ENCODE peak calls at places on chromosomes 5 and 9, in four cellular contexts. E is GM12878, Q is HepG2, D is K562. A is an unnamed sample.
A peak's percentile ranks its signal among the peaks of the same experiment; 100 is the strongest.

GRCh38 chr5:150780180-150780692 is 1.7 kb downstream of the SMIM3 start:
- DNase-seq in E (peak; percentile 81), Q (no peak), D (no peak), A (no peak)

GRCh38 chr5:32522429-32523143 is 62.8 kb upstream of the SUB1 start:
- DNase-seq in E (no peak), Q (no peak), D (no peak), A (no peak)

GRCh38 chr5:73030531-73030930 is 74.7 kb downstream of the FCHO2 start:
- DNase-seq in E (no peak), Q (no peak), D (no peak), A (no peak)

GRCh38 chr9:121915304-121915625 is 177.8 kb downstream of the TTLL11 start:
- DNase-seq in E (no peak), Q (no peak), D (no peak), A (no peak)

GRCh38 chr5:54867310-54867944 is 118.0 kb downstream of the ESM1 start:
- DNase-seq in E (no peak), Q (peak; percentile 22), D (peak; percentile 43), A (peak; percentile 41)

GRCh38 chr9:98994226-98995058 is 50.7 kb downstream of the COL15A1 start:
- DNase-seq in E (no peak), Q (no peak), D (no peak), A (no peak)

GRCh38 chr9:117697046-117697445 is 7.2 kb upstream of the TLR4 start:
- DNase-seq in E (no peak), Q (no peak), D (no peak), A (no peak)

GRCh38 chr5:82278711-82279370 is 687 bp upstream of the RPS23 start:
- DNase-seq in E (no peak), Q (no peak), D (no peak), A (no peak)

GRCh38 chr9:97802276-97802675 is 50.8 kb upstream of the FOXE1 start:
- DNase-seq in E (no peak), Q (peak; percentile 21), D (peak; percentile 27), A (peak; percentile 54)

GRCh38 chr5:148922606-148923005 is 96.2 kb downstream of the ADRB2 start:
- DNase-seq in E (peak; percentile 4), Q (no peak), D (no peak), A (no peak)

GRCh38 chr9:130117816-130118632 is 54.2 kb upstream of the NCS1 start:
- DNase-seq in E (no peak), Q (no peak), D (no peak), A (no peak)

DNA sequence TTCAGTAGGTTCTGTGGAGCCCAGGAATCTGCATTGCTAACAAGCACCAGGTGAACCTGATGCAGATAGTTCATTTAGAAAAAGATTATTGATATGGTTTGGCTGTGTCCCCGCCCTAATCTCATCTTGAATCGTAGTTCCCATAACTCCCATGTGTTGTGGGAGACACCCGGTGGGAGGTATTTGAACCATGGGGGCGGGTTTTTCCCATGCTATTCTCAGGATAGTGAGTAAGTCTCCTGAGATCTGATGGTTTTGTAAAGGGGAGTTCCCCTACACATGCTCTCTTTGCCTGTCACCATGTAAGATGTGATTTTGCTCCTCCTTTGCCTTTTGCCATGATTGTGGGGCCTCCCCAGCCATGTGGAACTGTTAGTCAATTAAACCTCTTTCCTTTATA is 212.0 kb downstream of the RAB3C start:
- DNase-seq in E (peak; percentile 49), Q (no peak), D (no peak), A (no peak)
- TF ChIP-seq CEBPB in E (no peak), Q (no peak), D (no peak), A (no peak)

GRCh38 chr5:170338933-170339779 is 41.6 kb upstream of the LCP2 start:
- DNase-seq in E (no peak), Q (no peak), D (peak; percentile 46), A (no peak)

GRCh38 chr5:170339780-170340167 is 42.2 kb upstream of the LCP2 start:
- DNase-seq in E (no peak), Q (no peak), D (no peak), A (no peak)

GRCh38 chr5:170341545-170341944 is 44.0 kb upstream of the LCP2 start:
- DNase-seq in E (no peak), Q (no peak), D (no peak), A (no peak)

GRCh38 chr5:170343177-170343576 is 45.6 kb upstream of the LCP2 start:
- DNase-seq in E (no peak), Q (no peak), D (no peak), A (no peak)

DNA sequence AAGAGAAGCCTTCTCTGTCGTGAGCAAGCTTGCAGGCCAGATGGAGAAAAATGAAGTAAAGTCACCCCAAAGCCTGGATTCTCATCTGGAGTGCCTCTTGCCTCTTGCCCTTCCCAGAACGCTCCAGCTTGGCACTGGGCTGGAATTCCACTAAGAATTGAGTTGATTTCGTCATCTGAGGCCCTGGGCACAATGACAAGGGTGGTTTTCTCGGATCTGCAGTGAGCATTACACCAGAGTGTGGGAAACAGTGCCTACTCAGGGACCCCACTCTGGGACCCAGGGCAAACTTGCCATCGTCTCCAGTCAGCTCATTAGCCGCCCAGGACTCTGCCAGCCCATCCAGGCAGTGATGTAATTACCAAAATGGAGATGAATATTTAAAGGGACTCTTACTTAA is 44.6 kb upstream of the LCP2 start:
- DNase-seq in E (no peak), Q (no peak), D (no peak), A (no peak)
- TF ChIP-seq CHD4 in E (no peak), Q (no peak), D (no peak), A (no peak)

GRCh38 chr5:77133061-77133758 is 46.1 kb upstream of the ZBED3 start:
- DNase-seq in E (no peak), Q (peak; percentile 45), D (no peak), A (peak; percentile 84)

GRCh38 chr5:77140350-77140749 is 53.3 kb upstream of the ZBED3 start:
- DNase-seq in E (no peak), Q (no peak), D (no peak), A (no peak)

GRCh38 chr5:77144837-77145139 is 57.7 kb upstream of the ZBED3 start:
- DNase-seq in E (no peak), Q (no peak), D (no peak), A (no peak)

GRCh38 chr5:77143998-77144836 is 57.1 kb upstream of the ZBED3 start:
- DNase-seq in E (peak; percentile 13), Q (peak; percentile 42), D (peak; percentile 48), A (peak; percentile 55)

GRCh38 chr5:77138981-77139380 is 51.9 kb upstream of the ZBED3 start:
- DNase-seq in E (no peak), Q (no peak), D (no peak), A (no peak)
- TF ChIP-seq EP300 in E (no peak), Q (no peak), D (no peak), A (no peak)

GRCh38 chr9:134224130-134224826 is 59.9 kb upstream of the RNU6ATAC start:
- DNase-seq in E (no peak), Q (no peak), D (no peak), A (no peak)

GRCh38 chr9:134226221-134226930 is 62.0 kb upstream of the RNU6ATAC start:
- DNase-seq in E (no peak), Q (peak; percentile 83), D (no peak), A (peak; percentile 25)

GRCh38 chr9:134224827-134225154 is 60.4 kb upstream of the RNU6ATAC start:
- DNase-seq in E (no peak), Q (no peak), D (no peak), A (no peak)

GRCh38 chr9:134225186-134225585 is 60.8 kb upstream of the RNU6ATAC start:
- DNase-seq in E (no peak), Q (no peak), D (no peak), A (no peak)

DNA sequence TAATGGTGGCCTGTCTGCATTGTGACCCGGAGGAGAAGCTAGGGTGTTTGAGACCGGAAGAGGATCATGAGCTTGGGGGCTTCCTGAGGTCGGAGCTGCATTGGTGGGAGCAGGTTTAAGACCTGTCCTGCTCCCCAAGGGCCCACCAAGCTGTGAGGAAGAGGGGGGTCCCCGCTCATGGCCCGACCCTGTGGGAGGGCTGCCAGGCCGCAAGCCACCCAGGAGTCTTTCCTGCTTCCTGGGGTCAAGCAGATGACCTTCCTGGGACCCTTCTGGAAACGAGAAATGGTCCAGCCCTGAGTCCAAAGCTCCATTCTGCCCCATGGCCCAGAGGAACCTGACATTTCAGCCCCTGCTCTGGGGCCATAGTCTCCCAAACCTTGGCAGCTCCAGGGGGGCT is 61.5 kb upstream of the RNU6ATAC start:
- DNase-seq in E (no peak), Q (no peak), D (no peak), A (no peak)
- TF ChIP-seq CEBPB in E (no peak), Q (no peak), D (no peak), A (no peak)

GRCh38 chr5:124626053-124626452 is 120.4 kb downstream of the ZNF608 start:
- DNase-seq in E (no peak), Q (no peak), D (no peak), A (no peak)

GRCh38 chr5:124628251-124628650 is 118.2 kb downstream of the ZNF608 start:
- DNase-seq in E (no peak), Q (no peak), D (no peak), A (no peak)

GRCh38 chr5:124627815-124628214 is 118.6 kb downstream of the ZNF608 start:
- DNase-seq in E (no peak), Q (no peak), D (no peak), A (no peak)

GRCh38 chr5:124630767-124631704 is 115.4 kb downstream of the ZNF608 start:
- DNase-seq in E (no peak), Q (no peak), D (no peak), A (no peak)

DNA sequence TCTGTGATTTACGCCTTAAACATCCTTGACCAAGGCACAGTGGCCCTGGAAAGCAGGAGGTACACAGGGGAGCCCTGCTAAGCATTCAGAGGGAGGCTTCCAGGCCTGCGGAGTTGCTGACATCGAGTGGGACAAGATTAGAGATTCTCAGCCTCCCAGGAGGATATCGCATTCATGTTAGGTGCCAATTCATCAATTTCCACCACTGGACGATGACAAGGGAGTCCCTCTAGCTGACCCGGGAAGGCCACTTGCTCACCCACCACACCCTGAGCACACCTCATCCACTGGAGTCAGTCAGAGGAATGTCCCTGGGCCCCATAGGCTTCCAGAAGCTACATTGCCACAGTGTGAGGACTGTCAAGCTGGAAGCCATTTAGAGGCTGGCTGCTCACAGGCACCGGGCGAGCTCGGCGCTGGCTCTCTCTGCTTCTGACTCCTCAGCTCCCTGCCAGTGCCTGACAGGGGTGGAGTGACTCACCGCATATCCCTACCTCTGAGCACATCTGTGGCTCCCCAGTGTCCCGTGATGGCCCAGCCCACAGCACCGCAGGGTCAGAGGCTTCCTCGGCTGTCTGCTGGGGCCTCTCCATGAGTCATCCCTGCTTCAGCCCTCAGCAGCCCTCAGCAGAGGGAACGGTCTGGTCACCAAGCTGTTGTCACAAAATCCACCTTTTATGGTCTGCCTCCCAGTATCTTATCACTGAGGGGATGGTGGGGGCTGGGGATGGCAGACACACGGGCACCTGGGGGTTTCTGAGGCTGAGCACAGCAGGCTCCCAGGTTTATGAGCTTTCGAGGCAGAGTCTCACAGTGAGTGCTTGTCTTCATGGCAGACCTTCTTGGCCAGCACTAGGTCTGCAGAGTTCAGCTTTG is 117.5 kb downstream of the ZNF608 start:
- DNase-seq in E (no peak), Q (peak; percentile 84), D (peak; percentile 87), A (peak; percentile 86)
- TF ChIP-seq CHD4 in E (no peak), Q (no peak), D (no peak), A (no peak)

GRCh38 chr5:173916233-173916632 is 28.1 kb downstream of the CPEB4 start:
- DNase-seq in E (no peak), Q (no peak), D (no peak), A (no peak)

GRCh38 chr5:173920024-173920753 is 32.0 kb downstream of the CPEB4 start:
- DNase-seq in E (no peak), Q (no peak), D (no peak), A (no peak)

GRCh38 chr5:173919443-173919842 is 31.3 kb downstream of the CPEB4 start:
- DNase-seq in E (no peak), Q (peak; percentile 68), D (no peak), A (peak; percentile 30)

GRCh38 chr5:173915310-173916005 is 27.3 kb downstream of the CPEB4 start:
- DNase-seq in E (no peak), Q (no peak), D (no peak), A (no peak)

GRCh38 chr5:173917788-173918786 is 29.9 kb downstream of the CPEB4 start:
- DNase-seq in E (peak; percentile 86), Q (peak; percentile 37), D (peak; percentile 52), A (peak; percentile 88)
- TF ChIP-seq EP300 in E (no peak), Q (no peak), D (no peak), A (no peak)